ENCODE peak calls at places on chromosomes 6 and 20, in nine cellular contexts. W, Y, C, S, A, V, R, P and E are unnamed samples.

GRCh38 chr20:62795023-62795761 is 1.1 kb upstream of the MRGBP start:
- DNase-seq in W (peak; percentile 76), Y (no peak), C (peak; percentile 68), S (no peak), A (peak; percentile 70), V (peak; percentile 47), R (peak; percentile 57), P (no peak), E (peak; percentile 55)

GRCh38 chr6:160221423-160221822 is 37.2 kb downstream of the SLC22A2 start:
- DNase-seq in W (no peak), Y (no peak), C (peak; percentile 61), S (no peak), A (peak; percentile 9), V (no peak), R (no peak), P (no peak), E (no peak)

GRCh38 chr6:43992783-43993505 is 134.3 kb downstream of the MRPL14 start:
- DNase-seq in W (no peak), Y (peak; percentile 72), C (no peak), S (no peak), A (no peak), V (no peak), R (no peak), P (no peak), E (no peak)

GRCh38 chr6:56524891-56525703 is 117.6 kb downstream of the DST start:
- DNase-seq in W (no peak), Y (no peak), C (no peak), S (no peak), A (no peak), V (no peak), R (no peak), P (peak; percentile 88), E (no peak)

GRCh38 chr6:37256692-37257319 is 766 bp upstream of the TBC1D22B start:
- DNase-seq in W (no peak), Y (no peak), C (no peak), S (no peak), A (no peak), V (no peak), R (no peak), P (no peak), E (no peak)

GRCh38 chr20:53981130-53981529 is 89.3 kb downstream of the BCAS1 start:
- DNase-seq in W (no peak), Y (no peak), C (no peak), S (no peak), A (no peak), V (no peak), R (no peak), P (no peak), E (no peak)

GRCh38 chr20:51272392-51272791 is 249.5 kb upstream of the KCNG1 start:
- DNase-seq in W (no peak), Y (no peak), C (no peak), S (no peak), A (no peak), V (no peak), R (peak; percentile 4), P (no peak), E (no peak)

GRCh38 chr6:160428069-160428430 is 79.9 kb downstream of the SLC22A3 start:
- DNase-seq in W (no peak), Y (peak; percentile 79), C (no peak), S (no peak), A (no peak), V (no peak), R (no peak), P (no peak), E (no peak)

GRCh38 chr6:78436335-78436734 is 431.0 kb upstream of the IRAK1BP1 start:
- DNase-seq in W (no peak), Y (no peak), C (peak; percentile 47), S (no peak), A (peak; percentile 5), V (no peak), R (peak; percentile 1), P (no peak), E (no peak)

GRCh38 chr6:136783495-136784270 is 8.6 kb downstream of the MAP3K5 start:
- DNase-seq in W (no peak), Y (peak; percentile 34), C (no peak), S (peak; percentile 58), A (peak; percentile 91), V (no peak), R (no peak), P (no peak), E (no peak)

GRCh38 chr20:32661820-32662528 is 11.8 kb downstream of the C20orf203 start:
- DNase-seq in W (no peak), Y (no peak), C (no peak), S (no peak), A (no peak), V (no peak), R (no peak), P (no peak), E (no peak)

GRCh38 chr6:13398421-13398994 is 70.2 kb upstream of the TBC1D7 start:
- DNase-seq in W (no peak), Y (no peak), C (peak; percentile 51), S (no peak), A (no peak), V (no peak), R (no peak), P (no peak), E (no peak)

GRCh38 chr6:140311146-140311545 is 936.7 kb upstream of the CITED2 start:
- DNase-seq in W (no peak), Y (no peak), C (no peak), S (no peak), A (no peak), V (no peak), R (no peak), P (no peak), E (no peak)

GRCh38 chr6:44464527-44465310 is 77.2 kb downstream of the CDC5L start:
- DNase-seq in W (no peak), Y (no peak), C (no peak), S (no peak), A (no peak), V (no peak), R (no peak), P (peak; percentile 15), E (no peak)

GRCh38 chr6:155710704-155711103 is 255.1 kb upstream of the NOX3 start:
- DNase-seq in W (no peak), Y (no peak), C (peak; percentile 45), S (no peak), A (no peak), V (no peak), R (no peak), P (no peak), E (no peak)

GRCh38 chr6:114304304-114304887 is 38.4 kb downstream of the HS3ST5 start:
- DNase-seq in W (no peak), Y (no peak), C (peak; percentile 61), S (no peak), A (peak; percentile 9), V (no peak), R (peak; percentile 12), P (no peak), E (no peak)

GRCh38 chr6:44053760-44054556 is 73.3 kb downstream of the MRPL14 start:
- DNase-seq in W (no peak), Y (no peak), C (no peak), S (no peak), A (no peak), V (no peak), R (no peak), P (peak; percentile 85), E (no peak)

GRCh38 chr6:80388515-80388914 is 282.0 kb downstream of the BCKDHB start:
- DNase-seq in W (no peak), Y (no peak), C (no peak), S (no peak), A (no peak), V (no peak), R (no peak), P (no peak), E (no peak)

GRCh38 chr6:123551939-123552707 is 84.6 kb downstream of the TRDN start:
- DNase-seq in W (no peak), Y (no peak), C (no peak), S (no peak), A (no peak), V (no peak), R (no peak), P (no peak), E (no peak)

GRCh38 chr20:728022-728944 is 40.0 kb downstream of the SLC52A3 start:
- DNase-seq in W (peak; percentile 87), Y (peak; percentile 59), C (peak; percentile 23), S (peak; percentile 73), A (peak; percentile 79), V (no peak), R (peak; percentile 47), P (no peak), E (peak; percentile 8)

GRCh38 chr6:84652356-84653026 is 111.9 kb downstream of the TBX18 start:
- DNase-seq in W (no peak), Y (no peak), C (no peak), S (no peak), A (no peak), V (no peak), R (no peak), P (peak; percentile 61), E (no peak)

GRCh38 chr20:4483481-4483880 is 238.2 kb upstream of the PRND start:
- DNase-seq in W (no peak), Y (no peak), C (no peak), S (no peak), A (no peak), V (no peak), R (no peak), P (no peak), E (no peak)

GRCh38 chr6:589090-589489 is 67.8 kb downstream of the HUS1B start:
- DNase-seq in W (no peak), Y (no peak), C (no peak), S (no peak), A (no peak), V (no peak), R (no peak), P (no peak), E (no peak)

GRCh38 chr6:121520337-121521163 is 85.1 kb downstream of the GJA1 start:
- DNase-seq in W (no peak), Y (no peak), C (no peak), S (no peak), A (no peak), V (no peak), R (no peak), P (peak; percentile 51), E (no peak)